ENCODE peak calls at places on chromosomes 5 and 9, in nine cellular contexts. T is activated CD4-positive, alpha-beta T cell treated with anti-CD3 and anti-CD28 coated beads for 24 hours; K is effector memory CD4-positive, alpha-beta T cell; R is fibroblast of pulmonary artery; X is GM20000; B is EL; M is small intestine; S is ELF-1; H is NCI-H524. W is an unnamed sample.

GRCh38 chr5:14741721-14742426 is 77.4 kb downstream of the OTULIN start:
- DNase-seq in H (peak; percentile 99), X (no peak), S (no peak), K (no peak), T (no peak), R (no peak), M (no peak), B (no peak), W (no peak)

GRCh38 chr9:136511670-136512592 is 29.1 kb upstream of the SEC16A start:
- DNase-seq in R (peak; percentile 91), X (no peak), H (no peak), K (no peak), M (no peak), B (no peak), S (no peak), T (no peak), W (peak; percentile 83)

GRCh38 chr9:22683393-22684075 is 236.9 kb downstream of the DMRTA1 start:
- DNase-seq in M (no peak), T (no peak), K (no peak), S (no peak), R (no peak), X (no peak), B (peak; percentile 70), H (no peak), W (no peak)

GRCh38 chr9:132647355-132647754 is 22.4 kb downstream of the DDX31 start:
- DNase-seq in B (peak; percentile 98), H (no peak), M (no peak), R (peak; percentile 88), K (no peak), S (no peak), X (no peak), T (no peak), W (peak; percentile 98)

GRCh38 chr5:52727568-52727967 is 60.1 kb upstream of the ITGA1 start:
- DNase-seq in B (peak; percentile 85), M (peak; percentile 43), R (peak; percentile 79), K (no peak), H (no peak), T (no peak), X (no peak), S (peak; percentile 39), W (peak; percentile 80)

GRCh38 chr5:161412792-161413191 is 133.7 kb downstream of the GABRB2 start:
- DNase-seq in M (no peak), T (no peak), S (no peak), R (no peak), H (no peak), K (no peak), B (no peak), X (no peak), W (no peak)

GRCh38 chr5:72494700-72495124 is 12.5 kb downstream of the ZNF366 start:
- DNase-seq in R (peak; percentile 46), M (no peak), H (no peak), B (no peak), K (no peak), T (no peak), X (no peak), S (no peak), W (no peak)

GRCh38 chr5:52831776-52832511 is 44.2 kb downstream of the ITGA1 start:
- DNase-seq in M (no peak), X (no peak), H (no peak), S (no peak), B (no peak), T (no peak), R (peak; percentile 39), K (no peak), W (no peak)

GRCh38 chr5:80755634-80756033 is 100.9 kb upstream of the DHFR start:
- DNase-seq in M (peak; percentile 68), S (no peak), K (no peak), X (peak; percentile 49), B (no peak), R (no peak), H (no peak), T (no peak), W (no peak)

GRCh38 chr9:107650321-107650720 is 160.8 kb upstream of the KLF4 start:
- DNase-seq in T (no peak), K (no peak), M (no peak), X (no peak), B (peak; percentile 85), H (no peak), S (no peak), R (no peak), W (no peak)